ENCODE peak calls at places on chromosomes 5 and 9, in four cellular contexts. O is pulmonary artery endothelial cell, E is HEK293T, X is psoas muscle. K is an unnamed sample.

GRCh38 chr5:118529361-118530154 is 458.8 kb downstream of the DTWD2 start:
- DNase-seq in X (no peak), O (no peak), E (no peak), K (no peak)

GRCh38 chr5:82975396-82975795 is 101.8 kb downstream of the TMEM167A start:
- DNase-seq in X (no peak), O (no peak), E (no peak), K (no peak)

GRCh38 chr5:174789596-174789995 is 65.2 kb downstream of the MSX2 start:
- DNase-seq in E (no peak), O (no peak), X (no peak), K (no peak)

GRCh38 chr9:108444400-108445358 is 411.1 kb downstream of the ACTL7B start:
- DNase-seq in X (no peak), O (peak; percentile 64), E (no peak), K (no peak)

GRCh38 chr9:17793713-17794622 is 215.1 kb downstream of the SH3GL2 start:
- DNase-seq in E (peak; percentile 50), O (no peak), X (no peak), K (no peak)

GRCh38 chr5:132427285-132428146 is 58.0 kb downstream of the SLC22A5 start:
- DNase-seq in E (no peak), X (no peak), O (no peak), K (no peak)

GRCh38 chr5:142293486-142293885 is 31.3 kb downstream of the SPRY4 start:
- DNase-seq in O (no peak), X (no peak), E (no peak), K (no peak)

GRCh38 chr9:85212887-85213286 is 528.9 kb downstream of the AGTPBP1 start:
- DNase-seq in E (no peak), O (no peak), X (no peak), K (no peak)

GRCh38 chr5:165029471-165029870 is 1524.1 kb downstream of the MAT2B start:
- DNase-seq in O (no peak), X (no peak), E (peak; percentile 32), K (no peak)

GRCh38 chr5:180608572-180609310 is 17.4 kb upstream of the SCGB3A1 start:
- DNase-seq in E (no peak), O (no peak), X (no peak), K (no peak)

GRCh38 chr5:59790399-59791130 is 103.0 kb downstream of the PDE4D start:
- DNase-seq in O (peak; percentile 88), X (no peak), E (no peak), K (no peak)

GRCh38 chr5:154046486-154046885 is 7.7 kb downstream of the MFAP3 start:
- DNase-seq in E (no peak), O (no peak), X (no peak), K (no peak)

GRCh38 chr9:18472915-18473314 is 1.0 kb upstream of the ADAMTSL1 start:
- DNase-seq in X (no peak), O (no peak), E (no peak), K (peak; percentile 64)

GRCh38 chr9:82597225-82598158 is 465.4 kb downstream of the RASEF start:
- DNase-seq in E (no peak), O (no peak), X (no peak), K (no peak)

GRCh38 chr9:108412755-108413154 is 443.0 kb downstream of the ACTL7B start:
- DNase-seq in X (no peak), O (no peak), E (no peak), K (no peak)

GRCh38 chr9:95505676-95506437 is 10.9 kb downstream of the PTCH1 start:
- DNase-seq in O (no peak), E (peak; percentile 71), X (peak; percentile 67), K (peak; percentile 85)